ENCODE peak calls at places on chromosomes 13 and 19, in four cellular contexts. Z, Y, B and H are unnamed samples. For H3K79me2, the result is how much of the 10 kb centered on the place peaks cover.

GRCh38 chr13:27534976-27535370 is 84.6 kb upstream of the MTIF3 start:
- DNase-seq in Z (no peak), B (no peak), Y (no peak), H (no peak)

GRCh38 chr19:2492870-2493269 is 16.9 kb downstream of the GADD45B start:
- DNase-seq in B (peak), Y (no peak), Z (no peak), H (no peak)

GRCh38 chr19:8460516-8461298 is 15.9 kb downstream of the HNRNPM start:
- DNase-seq in Z (no peak), B (no peak), Y (no peak), H (no peak)

GRCh38 chr19:2984196-2984490 is 6.8 kb downstream of the TLE6 start:
- DNase-seq in Z (no peak), Y (no peak), B (no peak), H (no peak)

GRCh38 chr19:14871619-14872230 is 14.2 kb downstream of the OR7A17 start:
- DNase-seq in B (peak), Z (no peak), Y (peak), H (peak)

GRCh38 chr13:36151591-36151990 is 20.4 kb upstream of the DCLK1 start:
- DNase-seq in Y (no peak), B (no peak), Z (no peak), H (no peak)

GRCh38 chr19:33734913-33735312 is 61.8 kb upstream of the KCTD15 start:
- DNase-seq in Y (no peak), Z (no peak), B (peak), H (no peak)

GRCh38 chr13:31627097-31627496 is 112.2 kb upstream of the RXFP2 start:
- DNase-seq in Z (no peak), B (no peak), Y (no peak), H (no peak)

GRCh38 chr19:31178833-31179470 is 170.3 kb downstream of the TSHZ3 start:
- DNase-seq in B (no peak), Y (no peak), Z (no peak), H (no peak)

GRCh38 chr13:37001921-37002250 is 1.3 kb downstream of the EXOSC8 start:
- DNase-seq in Y (no peak), Z (no peak), B (no peak), H (no peak)

GRCh38 chr19:2113436-2114211 is 16.9 kb downstream of the IZUMO4 start:
- DNase-seq in B (no peak), Z (no peak), Y (no peak), H (no peak)

GRCh38 chr13:41456768-41457588 is at the start of gene RGCC:
- DNase-seq in Y (peak), B (peak), Z (peak), H (no peak)

GRCh38 chr13:41459754-41460111 is 2.4 kb downstream of the RGCC start:
- DNase-seq in B (no peak), Y (no peak), Z (no peak), H (no peak)

GRCh38 chr13:41457589-41458186 is 338 bp downstream of the RGCC start:
- DNase-seq in B (peak), Z (no peak), Y (peak), H (no peak)

GRCh38 chr13:41458939-41459753 is 1.8 kb downstream of the RGCC start:
- DNase-seq in Z (peak), Y (peak), B (peak), H (no peak)

DNA sequence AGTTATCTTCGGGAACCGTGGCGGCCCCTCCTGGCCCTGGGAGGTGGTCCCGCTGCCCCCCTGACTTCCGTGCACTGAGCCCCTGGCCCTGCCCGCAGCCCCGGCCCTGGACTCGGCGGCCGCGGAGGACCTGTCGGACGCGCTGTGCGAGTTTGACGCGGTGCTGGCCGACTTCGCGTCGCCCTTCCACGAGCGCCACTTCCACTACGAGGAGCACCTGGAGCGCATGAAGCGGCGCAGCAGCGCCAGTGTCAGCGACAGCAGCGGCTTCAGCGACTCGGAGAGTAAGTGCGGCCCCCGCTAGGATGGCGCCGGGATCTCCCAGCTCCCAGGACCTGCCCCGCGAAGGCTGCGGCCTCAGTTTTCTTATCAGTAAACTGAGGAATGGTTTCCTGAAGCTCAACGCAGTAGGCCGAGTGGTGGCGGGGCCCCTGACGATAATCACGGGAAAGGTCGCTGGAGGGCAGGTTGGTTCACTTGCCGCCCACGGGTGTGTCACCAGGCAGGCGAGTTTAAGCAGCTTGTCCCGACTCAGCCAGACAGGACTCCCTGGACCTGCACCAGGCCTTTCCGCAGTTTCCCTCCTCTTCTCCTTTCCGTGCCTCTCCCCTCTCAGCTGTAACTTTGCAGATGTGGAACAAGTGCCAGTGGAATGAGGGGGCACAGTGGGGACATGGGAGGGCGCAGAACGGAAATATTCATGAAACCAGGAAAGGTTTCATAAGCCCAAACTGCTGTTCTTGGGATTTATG is 1.0 kb downstream of the RGCC start:
- DNase-seq in Y (peak), B (peak), Z (no peak), H (no peak)
- H3K79me2 ChIP-seq in Y (under half), B (under half), Z (under half), H (under half)

DNA sequence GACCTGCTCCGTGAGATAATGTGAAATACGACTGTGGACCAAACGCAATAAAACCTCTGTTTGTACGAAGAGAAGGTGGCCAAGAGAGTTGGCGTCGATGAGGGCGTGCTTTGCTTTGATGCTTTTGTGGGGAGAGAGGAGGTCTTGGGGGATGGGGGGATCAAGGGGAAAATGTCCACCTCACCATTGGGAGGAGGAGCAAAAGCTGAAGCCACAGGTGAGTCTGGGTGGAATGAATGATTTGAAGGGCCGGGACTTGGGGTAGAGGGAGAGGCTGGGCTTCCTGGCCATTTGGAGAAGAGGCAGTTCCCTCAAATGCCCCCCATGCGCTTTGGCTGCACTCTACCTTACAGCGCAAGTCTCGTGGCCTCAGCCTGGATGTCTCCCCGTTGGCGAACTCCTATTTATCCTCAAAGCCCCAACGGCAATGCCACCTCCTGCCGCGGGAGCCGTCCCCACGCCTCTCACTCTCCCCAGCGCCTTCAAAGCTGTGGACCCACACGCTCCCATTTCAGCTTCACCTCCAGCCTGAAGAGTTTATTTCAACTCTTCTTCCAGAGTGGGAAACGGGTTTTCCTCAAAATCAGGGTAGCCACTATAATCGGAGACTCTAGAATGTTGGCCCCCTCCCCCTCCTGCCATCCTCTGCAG is 787 bp upstream of the ABCA7 start:
- DNase-seq in Z (no peak), Y (peak), B (no peak), H (no peak)
- TF ChIP-seq MXI1 in Z (no peak), Y (no peak), B (no peak), H (no peak)

GRCh38 chr13:19981685-19982238 is 23.2 kb downstream of the ZMYM2 start:
- DNase-seq in Y (no peak), B (no peak), Z (no peak), H (no peak)
- H3K79me2 ChIP-seq in Y (under half), B (half or more), Z (half or more), H (under half)

GRCh38 chr19:23706657-23707056 is 19.6 kb upstream of the ZNF675 start:
- DNase-seq in B (no peak), Z (no peak), Y (no peak), H (no peak)
- TF ChIP-seq MXI1 in B (no peak), Z (no peak), Y (no peak), H (no peak)

GRCh38 chr13:97249797-97250495 is 27.8 kb downstream of the MBNL2 start:
- DNase-seq in B (no peak), Y (no peak), Z (no peak), H (no peak)

GRCh38 chr13:97249093-97249787 is 27.1 kb downstream of the MBNL2 start:
- DNase-seq in Z (no peak), B (no peak), Y (no peak), H (no peak)

GRCh38 chr13:97248243-97248642 is 26.1 kb downstream of the MBNL2 start:
- DNase-seq in Y (peak), B (no peak), Z (no peak), H (no peak)

GRCh38 chr13:97252735-97253134 is 30.6 kb downstream of the MBNL2 start:
- DNase-seq in B (no peak), Y (no peak), Z (no peak), H (no peak)

DNA sequence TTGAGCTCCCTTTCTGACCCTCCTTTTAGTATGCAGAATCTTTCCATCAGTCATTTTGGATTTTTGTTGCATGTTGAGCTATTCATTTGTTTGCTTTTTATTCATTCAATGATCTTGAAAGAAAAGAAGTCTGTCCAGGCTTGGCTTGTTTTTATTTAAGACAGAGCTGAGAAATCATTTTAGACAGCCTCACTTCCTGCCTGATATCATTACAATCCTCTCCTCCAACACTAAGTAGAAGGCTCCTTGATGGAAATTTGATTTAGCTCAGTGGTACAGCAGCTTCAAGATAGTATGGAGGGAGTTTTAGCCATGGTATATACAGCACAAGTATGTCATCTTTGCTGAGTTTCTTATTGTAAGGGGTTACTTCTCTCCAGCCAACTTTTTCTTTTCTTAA is 28.4 kb downstream of the MBNL2 start:
- DNase-seq in Y (no peak), B (no peak), Z (no peak), H (no peak)
- H3K79me2 ChIP-seq in Y (half or more), B (half or more), Z (half or more), H (under half)

GRCh38 chr19:38596057-38596981 is 21.4 kb downstream of the MAP4K1 start:
- DNase-seq in Z (peak), B (peak), Y (peak), H (no peak)
- TF ChIP-seq MXI1 in Z (no peak), B (no peak), Y (no peak), H (no peak)

GRCh38 chr19:5309438-5310204 is 31.0 kb downstream of the PTPRS start:
- DNase-seq in Y (no peak), Z (no peak), B (peak), H (no peak)
- H3K79me2 ChIP-seq in Y (under half), Z (under half), B (under half), H (under half)

DNA sequence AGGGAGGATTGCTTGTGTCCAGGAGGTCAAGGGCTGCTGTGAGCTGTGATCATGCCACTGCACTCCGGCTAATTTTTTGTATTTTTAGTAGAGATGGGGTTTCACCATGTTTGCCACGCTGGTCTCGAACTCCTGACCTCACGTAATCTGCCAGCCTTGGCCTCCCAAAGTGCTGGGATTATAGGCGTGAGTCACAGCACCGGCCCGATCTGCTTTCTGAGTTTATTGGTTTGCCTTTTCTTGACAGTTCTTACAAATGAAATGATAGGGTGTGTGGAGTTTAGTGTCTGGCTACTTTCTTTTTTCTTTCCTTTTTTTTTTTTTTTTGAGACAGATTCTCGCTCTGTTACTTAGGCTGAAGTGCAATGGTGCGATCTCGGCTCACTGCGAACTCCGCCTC is 848 bp downstream of the C19orf44 start:
- DNase-seq in Z (no peak), Y (peak), B (no peak), H (no peak)
- TF ChIP-seq MXI1 in Z (no peak), Y (no peak), B (no peak), H (no peak)